ENCODE peak calls at places on chromosomes 1 and 21, in eight cellular contexts. U, G, S, B, Z, F, P and M are unnamed samples.

GRCh38 chr21:17585875-17586450 is 26.7 kb downstream of the BTG3 start:
- DNase-seq in U (peak), G (peak), S (no peak), B (no peak), Z (peak), F (peak), P (peak), M (peak)

GRCh38 chr1:155000475-155000724 is 2.2 kb upstream of the ZBTB7B start:
- DNase-seq in U (no peak), G (no peak), S (peak), B (no peak), Z (no peak), F (no peak), P (peak), M (no peak)

GRCh38 chr1:31987231-31987630 is 26.4 kb upstream of the KHDRBS1 start:
- DNase-seq in U (no peak), G (no peak), S (no peak), B (no peak), Z (no peak), F (no peak), P (no peak), M (no peak)

GRCh38 chr1:152497273-152497672 is 13.3 kb upstream of the LCE5A start:
- DNase-seq in U (no peak), G (no peak), S (no peak), B (no peak), Z (peak), F (no peak), P (peak), M (no peak)

GRCh38 chr1:27858949-27859576 is 13.3 kb upstream of the THEMIS2 start:
- DNase-seq in U (no peak), G (no peak), S (no peak), B (no peak), Z (no peak), F (no peak), P (no peak), M (no peak)

GRCh38 chr21:41823166-41823565 is 56.0 kb downstream of the PRDM15 start:
- DNase-seq in U (no peak), G (no peak), S (no peak), B (no peak), Z (no peak), F (no peak), P (no peak), M (no peak)

GRCh38 chr1:183841550-183841949 is 36.6 kb downstream of the RGL1 start:
- DNase-seq in U (no peak), G (no peak), S (no peak), B (no peak), Z (peak), F (no peak), P (no peak), M (no peak)

GRCh38 chr1:14524816-14525215 is 73.7 kb upstream of the KAZN start:
- DNase-seq in U (no peak), G (no peak), S (no peak), B (no peak), Z (no peak), F (no peak), P (no peak), M (no peak)

GRCh38 chr1:2314803-2315710 is 76.3 kb downstream of the MORN1 start:
- DNase-seq in U (peak), G (no peak), S (peak), B (no peak), Z (no peak), F (peak), P (no peak), M (peak)

GRCh38 chr1:165235777-165236285 is 120.7 kb downstream of the LMX1A start:
- DNase-seq in U (no peak), G (peak), S (no peak), B (no peak), Z (no peak), F (no peak), P (no peak), M (no peak)

GRCh38 chr1:61133048-61134019 is 51.0 kb downstream of the NFIA start:
- DNase-seq in U (no peak), G (no peak), S (no peak), B (no peak), Z (no peak), F (no peak), P (peak), M (no peak)

GRCh38 chr1:39205102-39205780 is 746 bp downstream of the MACF1 start:
- DNase-seq in U (peak), G (no peak), S (peak), B (no peak), Z (peak), F (peak), P (no peak), M (no peak)

GRCh38 chr1:117659565-117660264 is 53.9 kb downstream of the TENT5C start:
- DNase-seq in U (peak), G (no peak), S (no peak), B (no peak), Z (no peak), F (no peak), P (no peak), M (no peak)

GRCh38 chr21:40186036-40186435 is 318.8 kb downstream of the PCP4 start:
- DNase-seq in U (no peak), G (no peak), S (no peak), B (no peak), Z (no peak), F (peak), P (no peak), M (no peak)

GRCh38 chr1:94929351-94929814 is 2.5 kb upstream of the CNN3 start:
- DNase-seq in U (no peak), G (no peak), S (no peak), B (no peak), Z (no peak), F (no peak), P (no peak), M (no peak)

GRCh38 chr1:36765785-36766300 is 268.5 kb downstream of the GRIK3 start:
- DNase-seq in U (no peak), G (no peak), S (no peak), B (no peak), Z (no peak), F (no peak), P (no peak), M (no peak)

GRCh38 chr1:62398377-62398776 is 38.5 kb upstream of the USP1 start:
- DNase-seq in U (no peak), G (no peak), S (no peak), B (no peak), Z (no peak), F (no peak), P (no peak), M (no peak)

GRCh38 chr1:216434232-216434631 is 11.0 kb upstream of the USH2A start:
- DNase-seq in U (no peak), G (no peak), S (no peak), B (no peak), Z (no peak), F (no peak), P (no peak), M (no peak)

GRCh38 chr1:151013518-151013917 is 5.3 kb downstream of the PRUNE1 start:
- DNase-seq in U (no peak), G (no peak), S (no peak), B (no peak), Z (no peak), F (peak), P (peak), M (no peak)

GRCh38 chr1:41465741-41466140 is 18.7 kb downstream of the EDN2 start:
- DNase-seq in U (no peak), G (no peak), S (no peak), B (no peak), Z (no peak), F (no peak), P (no peak), M (no peak)

GRCh38 chr1:208238710-208239517 is 5.3 kb downstream of the PLXNA2 start:
- DNase-seq in U (peak), G (no peak), S (peak), B (no peak), Z (peak), F (peak), P (peak), M (no peak)

GRCh38 chr1:76336951-76337371 is 262.4 kb downstream of the ST6GALNAC3 start:
- DNase-seq in U (no peak), G (no peak), S (no peak), B (no peak), Z (no peak), F (peak), P (no peak), M (no peak)

GRCh38 chr1:37258068-37258467 is 216.3 kb upstream of the ZC3H12A start:
- DNase-seq in U (no peak), G (no peak), S (no peak), B (no peak), Z (no peak), F (no peak), P (no peak), M (no peak)

GRCh38 chr1:44803312-44804095 is 3.3 kb downstream of the PLK3 start:
- DNase-seq in U (no peak), G (no peak), S (no peak), B (no peak), Z (no peak), F (peak), P (peak), M (no peak)

GRCh38 chr1:75643460-75643859 is 32.5 kb upstream of the SLC44A5 start:
- DNase-seq in U (no peak), G (no peak), S (no peak), B (no peak), Z (no peak), F (no peak), P (no peak), M (no peak)

GRCh38 chr1:205273551-205273982 is 45.8 kb downstream of the TMCC2 start:
- DNase-seq in U (peak), G (peak), S (peak), B (peak), Z (peak), F (peak), P (peak), M (peak)

GRCh38 chr1:247209306-247209900 is 37.6 kb upstream of the ZNF124 start:
- DNase-seq in U (no peak), G (no peak), S (no peak), B (no peak), Z (no peak), F (no peak), P (peak), M (no peak)

GRCh38 chr1:181140891-181141290 is 52.4 kb downstream of the IER5 start:
- DNase-seq in U (no peak), G (no peak), S (no peak), B (no peak), Z (no peak), F (no peak), P (no peak), M (no peak)

GRCh38 chr21:16071082-16071481 is 341.3 kb downstream of the USP25 start:
- DNase-seq in U (no peak), G (no peak), S (no peak), B (peak), Z (no peak), F (no peak), P (no peak), M (no peak)

GRCh38 chr1:227369102-227369760 is 50.9 kb upstream of the CDC42BPA start:
- DNase-seq in U (no peak), G (no peak), S (no peak), B (no peak), Z (no peak), F (no peak), P (no peak), M (no peak)

GRCh38 chr1:2132222-2133038 is 62.1 kb downstream of the FAAP20 start:
- DNase-seq in U (peak), G (peak), S (no peak), B (no peak), Z (no peak), F (peak), P (no peak), M (no peak)

GRCh38 chr1:50661626-50662025 is 238.4 kb upstream of the DMRTA2 start:
- DNase-seq in U (no peak), G (no peak), S (no peak), B (no peak), Z (no peak), F (no peak), P (no peak), M (no peak)

GRCh38 chr1:19424651-19425570 is 60.4 kb downstream of the CAPZB start:
- DNase-seq in U (no peak), G (peak), S (no peak), B (no peak), Z (no peak), F (no peak), P (no peak), M (no peak)

GRCh38 chr1:16440150-16440479 is 409 bp upstream of the NECAP2 start:
- DNase-seq in U (no peak), G (no peak), S (no peak), B (no peak), Z (no peak), F (no peak), P (no peak), M (no peak)

GRCh38 chr1:169511339-169512028 is 25.7 kb upstream of the SLC19A2 start:
- DNase-seq in U (no peak), G (no peak), S (no peak), B (no peak), Z (no peak), F (peak), P (no peak), M (no peak)

GRCh38 chr1:18948048-18948912 is 8.2 kb downstream of the IFFO2 start:
- DNase-seq in U (peak), G (no peak), S (peak), B (no peak), Z (no peak), F (peak), P (peak), M (no peak)